ENCODE peak calls at places on chromosomes 12 and 14, in seven cellular contexts. F is ovary, S is body of pancreas, D is A549, R is heart left ventricle, Y is esophagus squamous epithelium, T is breast epithelium. G is an unnamed sample.

GRCh38 chr12:52120951-52121847 is 41.7 kb downstream of the SMIM41 start:
- DNase-seq in F (no peak), S (no peak), D (no peak), R (no peak), Y (no peak), T (no peak), G (no peak)

GRCh38 chr14:90518941-90519256 is 122.1 kb downstream of the CALM1 start:
- DNase-seq in F (no peak), S (no peak), D (peak; percentile 46), R (peak; percentile 25), Y (no peak), T (no peak), G (peak; percentile 76)

GRCh38 chr12:91630118-91630517 is 447.5 kb upstream of the DCN start:
- DNase-seq in F (no peak), S (no peak), D (no peak), R (no peak), Y (no peak), T (no peak), G (no peak)

GRCh38 chr12:112458330-112458729 is 39.6 kb downstream of the PTPN11 start:
- DNase-seq in F (no peak), S (no peak), D (no peak), R (no peak), Y (no peak), T (no peak), G (no peak)

GRCh38 chr12:19896534-19896933 is 457.2 kb downstream of the AEBP2 start:
- DNase-seq in F (no peak), S (no peak), D (no peak), R (no peak), Y (no peak), T (no peak), G (no peak)

GRCh38 chr14:90596733-90597132 is 199.9 kb downstream of the CALM1 start:
- DNase-seq in F (no peak), S (no peak), D (no peak), R (no peak), Y (no peak), T (no peak), G (no peak)

GRCh38 chr14:86815341-86815740 is 1177.6 kb downstream of the GALC start:
- DNase-seq in F (no peak), S (no peak), D (no peak), R (no peak), Y (no peak), T (no peak), G (no peak)

GRCh38 chr14:91805659-91806058 is 61.7 kb downstream of the TC2N start:
- DNase-seq in F (no peak), S (no peak), D (no peak), R (no peak), Y (no peak), T (no peak), G (no peak)

GRCh38 chr14:37816743-37817295 is 221.4 kb downstream of the TTC6 start:
- DNase-seq in F (no peak), S (no peak), D (no peak), R (no peak), Y (no peak), T (no peak), G (no peak)

GRCh38 chr12:5889381-5890047 is 55.5 kb downstream of the ANO2 start:
- DNase-seq in F (no peak), S (no peak), D (peak; percentile 70), R (no peak), Y (no peak), T (no peak), G (no peak)

GRCh38 chr12:62618948-62619347 is 152.3 kb downstream of the MON2 start:
- DNase-seq in F (no peak), S (no peak), D (no peak), R (no peak), Y (no peak), T (no peak), G (no peak)

GRCh38 chr12:116074686-116075085 is 202.8 kb downstream of the MED13L start:
- DNase-seq in F (no peak), S (no peak), D (no peak), R (no peak), Y (no peak), T (no peak), G (no peak)

GRCh38 chr14:63717704-63718103 is 10.2 kb downstream of the SGPP1 start:
- DNase-seq in F (no peak), S (no peak), D (peak; percentile 47), R (no peak), Y (no peak), T (no peak), G (no peak)

GRCh38 chr12:34212651-34213050 is 190.4 kb downstream of the ALG10 start:
- DNase-seq in F (no peak), S (no peak), D (no peak), R (no peak), Y (no peak), T (no peak), G (no peak)

GRCh38 chr12:27554421-27555186 is 30.6 kb downstream of the PPFIBP1 start:
- DNase-seq in F (peak; percentile 76), S (peak; percentile 23), D (peak; percentile 43), R (peak; percentile 75), Y (no peak), T (peak; percentile 30), G (no peak)

GRCh38 chr14:25267186-25267585 is 217.2 kb upstream of the STXBP6 start:
- DNase-seq in F (no peak), S (no peak), D (no peak), R (no peak), Y (no peak), T (no peak), G (no peak)

GRCh38 chr12:100219328-100220109 is 18.9 kb downstream of the ACTR6 start:
- DNase-seq in F (no peak), S (no peak), D (no peak), R (no peak), Y (no peak), T (no peak), G (no peak)

GRCh38 chr14:24817638-24818053 is 183.7 kb upstream of the GZMB start:
- DNase-seq in F (no peak), S (no peak), D (peak; percentile 24), R (no peak), Y (no peak), T (no peak), G (no peak)

GRCh38 chr14:58871972-58872530 is 234.3 kb downstream of the DACT1 start:
- DNase-seq in F (no peak), S (no peak), D (peak; percentile 22), R (no peak), Y (no peak), T (no peak), G (no peak)

GRCh38 chr12:97794335-97794734 is 331.7 kb downstream of the RMST start:
- DNase-seq in F (no peak), S (no peak), D (no peak), R (no peak), Y (no peak), T (no peak), G (no peak)
- TF ChIP-seq POLR2A in F (no peak), S (no peak), D (no peak), R (no peak), Y (no peak), T (no peak), G (no peak)

DNA sequence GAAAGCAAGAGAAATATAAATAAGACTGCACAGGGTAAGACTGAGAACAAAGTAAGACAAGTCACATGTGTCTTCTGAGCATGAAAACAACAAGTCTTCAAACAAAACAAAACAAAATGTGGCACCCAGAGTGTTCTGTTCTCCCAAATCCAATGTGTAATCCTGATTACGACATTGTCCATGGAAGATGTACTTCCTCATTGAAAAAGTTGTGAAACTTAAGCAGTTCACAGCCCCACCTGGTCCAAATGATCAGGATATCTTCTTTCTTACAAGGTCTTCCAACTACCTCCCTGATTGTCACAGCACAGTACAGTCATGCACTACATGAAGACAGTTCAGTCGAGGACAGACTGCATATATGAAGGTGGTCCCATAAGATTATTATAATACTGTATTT is 23.3 kb upstream of the NEK9 start:
- DNase-seq in F (no peak), S (no peak), D (peak; percentile 24), R (no peak), Y (no peak), T (no peak), G (no peak)
- TF ChIP-seq POLR2A in F (no peak), S (no peak), D (no peak), R (no peak), Y (no peak), T (no peak), G (no peak)

GRCh38 chr12:121536058-121536928 is 44.5 kb downstream of the KDM2B start:
- DNase-seq in F (peak; percentile 88), S (peak; percentile 70), D (peak; percentile 70), R (peak; percentile 95), Y (peak; percentile 59), T (peak; percentile 37), G (peak; percentile 27)

GRCh38 chr12:121533391-121534090 is 47.3 kb downstream of the KDM2B start:
- DNase-seq in F (no peak), S (no peak), D (no peak), R (no peak), Y (no peak), T (no peak), G (no peak)

GRCh38 chr12:121535150-121536057 is 45.4 kb downstream of the KDM2B start:
- DNase-seq in F (peak; percentile 53), S (no peak), D (no peak), R (no peak), Y (no peak), T (no peak), G (no peak)

GRCh38 chr12:121532503-121533390 is 48.1 kb downstream of the KDM2B start:
- DNase-seq in F (no peak), S (no peak), D (no peak), R (no peak), Y (no peak), T (no peak), G (no peak)

DNA sequence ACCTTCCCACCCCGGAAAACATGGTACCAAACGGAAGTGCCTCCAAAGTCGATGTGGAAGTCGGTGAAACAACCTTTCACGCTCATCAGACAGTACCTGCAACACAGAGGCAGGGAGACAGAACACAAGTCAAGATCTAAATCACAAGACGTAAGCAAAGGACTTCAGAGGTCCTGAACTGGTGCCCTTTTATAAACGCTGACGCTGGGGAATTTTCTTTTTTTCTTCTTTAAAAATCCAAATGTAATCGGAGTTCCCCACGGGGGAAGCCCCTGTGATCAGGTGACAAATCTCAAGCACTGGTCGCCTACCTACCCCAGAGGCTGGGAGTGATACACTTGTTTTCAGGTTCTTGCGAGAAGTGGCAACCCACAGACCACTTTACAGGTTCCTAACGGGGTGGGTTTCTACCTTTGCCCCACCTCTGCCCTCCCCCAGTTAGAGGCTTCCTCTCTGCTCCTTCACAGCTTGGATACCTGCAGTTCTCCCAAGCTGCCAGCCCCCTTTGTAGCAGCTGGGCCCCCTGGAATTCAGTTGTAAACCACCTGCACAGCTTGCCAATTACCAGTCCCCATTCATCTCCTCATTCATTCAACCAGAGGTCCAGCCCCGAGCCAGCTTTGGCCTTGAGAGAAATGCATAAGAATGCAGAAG is 46.2 kb downstream of the KDM2B start:
- DNase-seq in F (no peak), S (no peak), D (no peak), R (no peak), Y (no peak), T (no peak), G (no peak)
- TF ChIP-seq POLR2A in F (no peak), S (no peak), D (no peak), R (no peak), Y (no peak), T (no peak), G (no peak)

GRCh38 chr12:80316141-80316700 is 127.8 kb upstream of the PTPRQ start:
- DNase-seq in F (no peak), S (no peak), D (no peak), R (no peak), Y (no peak), T (no peak), G (no peak)
- TF ChIP-seq POLR2A in F (no peak), S (no peak), D (no peak), R (no peak), Y (no peak), T (no peak), G (no peak)

GRCh38 chr12:48557919-48558318 is 11.9 kb downstream of the LALBA start:
- DNase-seq in F (no peak), S (no peak), D (no peak), R (no peak), Y (no peak), T (no peak), G (no peak)

GRCh38 chr12:48556631-48557030 is 13.2 kb downstream of the LALBA start:
- DNase-seq in F (no peak), S (no peak), D (no peak), R (no peak), Y (no peak), T (no peak), G (no peak)
- TF ChIP-seq POLR2A in F (no peak), S (no peak), D (no peak), R (no peak), Y (no peak), T (no peak), G (no peak)